ENCODE peak calls at places on chromosomes 11 and 22, in seven cellular contexts. A, S, J, R, G, B and F are unnamed samples.

GRCh38 chr11:38476808-38477565 is 1879.0 kb upstream of the RAG2 start:
- DNase-seq in A (no peak), S (no peak), J (no peak), R (no peak), G (no peak), B (no peak), F (no peak)

GRCh38 chr11:27703453-27703852 is 3.2 kb upstream of the BDNF start:
- DNase-seq in A (no peak), S (no peak), J (peak), R (no peak), G (no peak), B (no peak), F (no peak)

GRCh38 chr22:24144471-24145115 is 36.7 kb upstream of the SUSD2 start:
- DNase-seq in A (no peak), S (no peak), J (no peak), R (no peak), G (no peak), B (no peak), F (no peak)

GRCh38 chr11:84522331-84522730 is 1104.8 kb downstream of the DLG2 start:
- DNase-seq in A (no peak), S (no peak), J (no peak), R (no peak), G (no peak), B (no peak), F (no peak)

GRCh38 chr11:45096636-45097035 is 49.8 kb upstream of the PRDM11 start:
- DNase-seq in A (no peak), S (no peak), J (no peak), R (no peak), G (no peak), B (no peak), F (no peak)

GRCh38 chr11:58003036-58003435 is 20.6 kb upstream of the OR9Q1 start:
- DNase-seq in A (no peak), S (no peak), J (no peak), R (no peak), G (peak), B (no peak), F (no peak)

GRCh38 chr11:12117200-12117995 is 7.0 kb downstream of the MICAL2 start:
- DNase-seq in A (no peak), S (no peak), J (no peak), R (no peak), G (no peak), B (no peak), F (no peak)

GRCh38 chr22:30015229-30015797 is 65.0 kb upstream of the HORMAD2 start:
- DNase-seq in A (no peak), S (no peak), J (no peak), R (no peak), G (no peak), B (no peak), F (no peak)

GRCh38 chr11:40882301-40882700 is 577.2 kb downstream of the LRRC4C start:
- DNase-seq in A (no peak), S (no peak), J (no peak), R (no peak), G (no peak), B (no peak), F (no peak)

GRCh38 chr11:68287419-68287818 is 15.6 kb upstream of the C11orf24 start:
- DNase-seq in A (no peak), S (no peak), J (no peak), R (no peak), G (no peak), B (no peak), F (no peak)

GRCh38 chr11:87326594-87326993 is 288.9 kb downstream of the TMEM135 start:
- DNase-seq in A (no peak), S (no peak), J (no peak), R (no peak), G (no peak), B (no peak), F (no peak)